ENCODE peak calls at places on chromosome X, in nine cellular contexts. S is GM23338; R is left lung; U is PC-3; F is cardiac muscle cell; L is small intestine; V is CD4-positive, alpha-beta memory T cell; P is adrenal gland; X is prostate gland. D is an unnamed sample.
A peak's percentile ranks its signal among the peaks of the same experiment; 100 is the strongest.

GRCh38 chrX:112746812-112747630 is 67.3 kb upstream of the LHFPL1 start:
- DNase-seq in S (no peak), R (no peak), U (no peak), F (no peak), L (no peak), V (no peak), P (peak; percentile 47), X (no peak), D (no peak)

GRCh38 chrX:41333744-41333993 is 293 bp upstream of the DDX3X start:
- DNase-seq in S (peak; percentile 72), R (no peak), U (peak; percentile 78), F (peak; percentile 73), L (peak; percentile 73), V (peak; percentile 81), P (peak; percentile 86), X (peak; percentile 49), D (peak; percentile 90)

GRCh38 chrX:107978707-107979307 is 3.4 kb downstream of the TEX13B start:
- DNase-seq in S (peak; percentile 62), R (no peak), U (peak; percentile 66), F (peak; percentile 44), L (peak; percentile 3), V (no peak), P (no peak), X (no peak), D (peak; percentile 62)

GRCh38 chrX:19747672-19748610 is 139.5 kb downstream of the SH3KBP1 start:
- DNase-seq in S (no peak), R (no peak), U (no peak), F (no peak), L (peak; percentile 53), V (peak; percentile 89), P (no peak), X (no peak), D (no peak)

GRCh38 chrX:66634272-66634671 is 4.6 kb downstream of the EDA2R start:
- DNase-seq in S (no peak), R (no peak), U (no peak), F (no peak), L (no peak), V (no peak), P (no peak), X (no peak), D (no peak)

GRCh38 chrX:152259150-152259549 is 120.8 kb upstream of the MAGEA10 start:
- DNase-seq in S (no peak), R (no peak), U (no peak), F (no peak), L (no peak), V (no peak), P (no peak), X (no peak), D (no peak)

GRCh38 chrX:110514498-110514897 is 155.8 kb downstream of the RTL9 start:
- DNase-seq in S (no peak), R (no peak), U (no peak), F (no peak), L (no peak), V (no peak), P (no peak), X (no peak), D (no peak)

GRCh38 chrX:119573840-119574393 is 446 bp upstream of the UBE2A start:
- DNase-seq in S (peak; percentile 45), R (peak; percentile 37), U (peak; percentile 51), F (peak; percentile 45), L (peak; percentile 27), V (no peak), P (peak; percentile 75), X (no peak), D (no peak)

GRCh38 chrX:20838477-20838876 is 535.7 kb upstream of the CNKSR2 start:
- DNase-seq in S (no peak), R (no peak), U (no peak), F (no peak), L (no peak), V (no peak), P (no peak), X (no peak), D (no peak)

GRCh38 chrX:12210196-12210815 is 72.0 kb downstream of the FRMPD4 start:
- DNase-seq in S (no peak), R (peak; percentile 33), U (peak; percentile 84), F (no peak), L (no peak), V (no peak), P (no peak), X (no peak), D (no peak)

DNA sequence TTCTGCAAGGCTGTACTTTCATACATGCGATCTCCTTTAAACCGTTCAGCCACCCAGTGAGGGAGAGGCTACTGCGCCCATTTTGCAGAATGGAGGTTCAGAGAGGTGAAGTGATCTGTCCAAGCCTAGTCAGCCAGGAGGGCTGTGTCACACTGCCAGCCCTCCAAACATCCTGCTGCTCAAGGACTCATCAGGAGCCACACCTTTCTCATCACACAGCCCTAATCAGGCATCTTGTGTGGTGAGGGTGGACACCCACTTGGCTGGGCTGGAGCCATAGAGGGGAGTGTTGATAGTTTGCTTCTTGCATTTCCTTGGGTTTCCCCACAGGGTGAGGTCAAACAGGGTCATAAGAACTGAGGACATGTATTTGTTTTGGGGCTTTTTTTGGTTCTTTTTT is 5.4 kb upstream of the CXCR3 start:
- DNase-seq in S (no peak), R (no peak), U (no peak), F (no peak), L (peak; percentile 42), V (peak; percentile 63), P (no peak), X (no peak), D (no peak)
- H3K4me1 ChIP-seq in S (no peaks in the 10 kb centered on the region), R (peaks cover 19% of the 10 kb centered on the region), U (peaks cover 13% of the 10 kb centered on the region), F (no peaks in the 10 kb centered on the region), L (peaks cover 11% of the 10 kb centered on the region), V (peaks cover 78% of the 10 kb centered on the region), P (peaks cover 4% of the 10 kb centered on the region), X (no peaks in the 10 kb centered on the region), D (no peaks in the 10 kb centered on the region)

GRCh38 chrX:17414839-17415238 is 39.8 kb downstream of the NHS start:
- DNase-seq in S (peak; percentile 27), R (no peak), U (no peak), F (peak; percentile 43), L (peak; percentile 32), V (no peak), P (peak; percentile 60), X (no peak), D (peak; percentile 16)
- H3K4me1 ChIP-seq in S (peaks cover 52% of the 10 kb centered on the region), R (no peaks in the 10 kb centered on the region), U (peaks cover 49% of the 10 kb centered on the region), F (peaks cover 16% of the 10 kb centered on the region), L (peaks cover 4% of the 10 kb centered on the region), V (no peaks in the 10 kb centered on the region), P (peaks cover 18% of the 10 kb centered on the region), X (no peaks in the 10 kb centered on the region), D (peaks cover 27% of the 10 kb centered on the region)

GRCh38 chrX:150293311-150294013 is 69.7 kb upstream of the MAMLD1 start:
- DNase-seq in S (no peak), R (no peak), U (peak; percentile 75), F (no peak), L (no peak), V (no peak), P (no peak), X (no peak), D (no peak)
- H3K4me1 ChIP-seq in S (no peaks in the 10 kb centered on the region), R (no peaks in the 10 kb centered on the region), U (peaks cover 23% of the 10 kb centered on the region), F (no peaks in the 10 kb centered on the region), L (no peaks in the 10 kb centered on the region), V (no peaks in the 10 kb centered on the region), P (no peaks in the 10 kb centered on the region), X (no peaks in the 10 kb centered on the region), D (no peaks in the 10 kb centered on the region)

GRCh38 chrX:154010330-154011087 is 9.2 kb downstream of the IRAK1 start:
- DNase-seq in S (no peak), R (peak; percentile 53), U (no peak), F (no peak), L (peak; percentile 88), V (no peak), P (peak; percentile 92), X (no peak), D (no peak)

GRCh38 chrX:154004315-154004714 is 15.4 kb downstream of the IRAK1 start:
- DNase-seq in S (no peak), R (no peak), U (no peak), F (no peak), L (no peak), V (no peak), P (no peak), X (no peak), D (no peak)

GRCh38 chrX:154011376-154012335 is 8.0 kb downstream of the IRAK1 start:
- DNase-seq in S (no peak), R (no peak), U (no peak), F (no peak), L (no peak), V (no peak), P (no peak), X (no peak), D (no peak)

GRCh38 chrX:154008521-154008920 is 11.2 kb downstream of the IRAK1 start:
- DNase-seq in S (no peak), R (no peak), U (no peak), F (no peak), L (no peak), V (no peak), P (no peak), X (no peak), D (no peak)

DNA sequence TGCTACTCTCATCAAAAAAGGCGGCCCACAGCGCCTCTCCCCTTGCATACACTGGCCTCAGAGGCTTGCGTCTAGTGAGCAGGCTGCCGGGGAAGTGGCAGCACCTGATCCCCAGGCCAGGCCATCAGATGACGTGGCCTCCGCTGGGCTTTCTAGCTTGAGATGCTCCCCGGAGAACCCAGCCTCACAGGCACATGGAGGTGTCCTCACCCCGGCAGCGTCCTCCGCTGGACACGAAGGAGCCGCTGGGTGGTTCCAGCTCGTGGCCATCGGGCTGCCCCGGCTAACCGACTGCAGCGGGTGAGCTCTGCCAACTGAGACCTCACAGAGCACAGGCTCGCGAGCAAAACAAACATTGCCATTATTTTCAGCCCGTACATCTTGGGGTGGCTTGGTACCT is 12.7 kb downstream of the IRAK1 start:
- DNase-seq in S (no peak), R (no peak), U (no peak), F (no peak), L (no peak), V (no peak), P (no peak), X (no peak), D (no peak)
- H3K4me1 ChIP-seq in S (no peaks in the 10 kb centered on the region), R (peaks cover 22% of the 10 kb centered on the region), U (no peaks in the 10 kb centered on the region), F (no peaks in the 10 kb centered on the region), L (no peaks in the 10 kb centered on the region), V (peaks cover 10% of the 10 kb centered on the region), P (peaks cover 6% of the 10 kb centered on the region), X (no peaks in the 10 kb centered on the region), D (no peaks in the 10 kb centered on the region)

GRCh38 chrX:2701600-2701999 is 10.5 kb downstream of the CD99 start:
- DNase-seq in S (no peak), R (no peak), U (no peak), F (peak; percentile 81), L (no peak), V (no peak), P (no peak), X (no peak), D (no peak)
- H3K4me1 ChIP-seq in S (peaks cover 17% of the 10 kb centered on the region), R (peaks cover 90% of the 10 kb centered on the region), U (peaks cover 29% of the 10 kb centered on the region), F (peaks cover 54% of the 10 kb centered on the region), L (peaks cover 5% of the 10 kb centered on the region), V (peaks cover 95% of the 10 kb centered on the region), P (no peaks in the 10 kb centered on the region), X (peaks cover 14% of the 10 kb centered on the region), D (no peaks in the 10 kb centered on the region)

DNA sequence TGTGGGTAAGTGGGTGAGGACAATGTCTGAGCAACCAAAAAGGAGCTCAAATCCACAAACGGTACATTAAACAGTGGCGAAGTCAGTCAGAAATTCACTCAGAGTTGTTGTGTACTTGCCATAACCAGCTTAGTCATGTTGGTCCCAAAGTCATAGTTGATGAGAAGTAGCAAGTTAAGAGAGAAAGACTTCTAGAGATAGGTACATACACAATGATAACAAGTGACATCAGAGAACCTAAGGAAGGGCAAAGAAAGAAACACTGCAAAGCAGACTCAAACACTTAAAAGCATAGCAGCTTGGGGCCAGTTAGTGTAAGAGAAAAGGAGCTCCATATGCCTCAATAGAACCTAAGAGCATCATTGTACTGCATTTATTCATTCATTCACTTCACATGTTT is 30.2 kb downstream of the DYNLT3 start:
- DNase-seq in S (no peak), R (no peak), U (no peak), F (no peak), L (no peak), V (no peak), P (no peak), X (no peak), D (no peak)
- H3K4me1 ChIP-seq in S (no peaks in the 10 kb centered on the region), R (peaks cover 22% of the 10 kb centered on the region), U (peaks cover under 1% of the 10 kb centered on the region), F (no peaks in the 10 kb centered on the region), L (no peaks in the 10 kb centered on the region), V (no peaks in the 10 kb centered on the region), P (no peaks in the 10 kb centered on the region), X (no peaks in the 10 kb centered on the region), D (no peaks in the 10 kb centered on the region)